ENCODE peak calls at places on chromosomes 16 and 17, in four cellular contexts. Q is IMR-90, E is K562, B is HepG2. K is an unnamed sample.

GRCh38 chr17:12398636-12399035 is 267.1 kb upstream of the MYOCD start:
- DNase-seq in Q (no peak), E (no peak), B (no peak), K (no peak)

GRCh38 chr17:35046740-35047283 is 16.7 kb downstream of the RFFL start:
- DNase-seq in Q (peak), E (peak), B (peak), K (no peak)

GRCh38 chr17:16282522-16282921 is 65.5 kb downstream of the PIGL start:
- DNase-seq in Q (peak), E (no peak), B (no peak), K (peak)

GRCh38 chr17:44137891-44138709 is 3.6 kb upstream of the HROB start:
- DNase-seq in Q (peak), E (peak), B (peak), K (peak)

GRCh38 chr16:12254566-12254965 is 278.0 kb downstream of the SNX29 start:
- DNase-seq in Q (no peak), E (no peak), B (no peak), K (no peak)

GRCh38 chr17:40501499-40501911 is at the start of gene TNS4:
- DNase-seq in Q (no peak), E (peak), B (peak), K (peak)

GRCh38 chr16:23753908-23754593 is 775 bp upstream of the CHP2 start:
- DNase-seq in Q (no peak), E (no peak), B (no peak), K (no peak)

GRCh38 chr17:82486186-82487084 is 27.9 kb downstream of the NARF start:
- DNase-seq in Q (no peak), E (no peak), B (no peak), K (no peak)

GRCh38 chr17:6755281-6755680 is 565 bp upstream of the XAF1 start:
- DNase-seq in Q (no peak), E (no peak), B (no peak), K (no peak)

GRCh38 chr16:2829501-2830354 is at the start of gene ZG16B:
- DNase-seq in Q (no peak), E (no peak), B (peak), K (no peak)

GRCh38 chr16:87815567-87815966 is 49.8 kb upstream of the KLHDC4 start:
- DNase-seq in Q (no peak), E (no peak), B (peak), K (no peak)

GRCh38 chr16:53518550-53519416 is 15.8 kb upstream of the AKTIP start:
- DNase-seq in Q (peak), E (no peak), B (no peak), K (no peak)

GRCh38 chr16:59886021-59886420 is 1151.9 kb upstream of the GOT2 start:
- DNase-seq in Q (peak), E (no peak), B (no peak), K (no peak)

GRCh38 chr17:2068589-2069051 is 13.7 kb downstream of the HIC1 start:
- DNase-seq in Q (peak), E (no peak), B (no peak), K (no peak)

GRCh38 chr16:726438-727290 is at the start of the genes CCDC78 and HAGHL:
- DNase-seq in Q (peak), E (peak), B (no peak), K (no peak)

GRCh38 chr17:44381810-44382209 is 7.6 kb downstream of the ITGA2B start:
- DNase-seq in Q (no peak), E (no peak), B (no peak), K (no peak)

GRCh38 chr17:42184717-42185496 is at the start of gene HCRT:
- DNase-seq in Q (no peak), E (no peak), B (no peak), K (no peak)

GRCh38 chr16:49275870-49276269 is 5.8 kb downstream of the CBLN1 start:
- DNase-seq in Q (no peak), E (no peak), B (no peak), K (no peak)

GRCh38 chr16:84323626-84324025 is 28.9 kb downstream of the WFDC1 start:
- DNase-seq in Q (no peak), E (no peak), B (no peak), K (no peak)

GRCh38 chr17:36755586-36755985 is 154.2 kb downstream of the MRM1 start:
- DNase-seq in Q (no peak), E (peak), B (peak), K (peak)

GRCh38 chr16:88068476-88069396 is 117.5 kb downstream of the BANP start:
- DNase-seq in Q (no peak), E (no peak), B (no peak), K (no peak)

GRCh38 chr17:57145347-57145746 is 60.3 kb downstream of the AKAP1 start:
- DNase-seq in Q (no peak), E (no peak), B (no peak), K (no peak)

GRCh38 chr17:71631483-71631882 is 489.3 kb upstream of the SOX9 start:
- DNase-seq in Q (peak), E (no peak), B (no peak), K (peak)

GRCh38 chr16:64445649-64446048 is 676.2 kb downstream of the CDH11 start:
- DNase-seq in Q (peak), E (no peak), B (no peak), K (no peak)

GRCh38 chr16:57113664-57114063 is 21.3 kb downstream of the CPNE2 start:
- DNase-seq in Q (no peak), E (no peak), B (no peak), K (no peak)

GRCh38 chr16:67370686-67371085 is 22.6 kb downstream of the TPPP3 start:
- DNase-seq in Q (no peak), E (no peak), B (no peak), K (no peak)

GRCh38 chr17:75371339-75371738 is 34.1 kb downstream of the GRB2 start:
- DNase-seq in Q (no peak), E (no peak), B (no peak), K (no peak)

GRCh38 chr16:23257682-23258081 is 44.4 kb upstream of the SCNN1B start:
- DNase-seq in Q (no peak), E (no peak), B (no peak), K (no peak)

GRCh38 chr16:2093793-2094192 is 41.9 kb downstream of the PKD1 start:
- DNase-seq in Q (no peak), E (no peak), B (no peak), K (no peak)

GRCh38 chr16:58044266-58045019 is 18.9 kb downstream of the MMP15 start:
- DNase-seq in Q (no peak), E (no peak), B (no peak), K (no peak)

GRCh38 chr17:66355510-66355909 is 53.1 kb downstream of the PRKCA start:
- DNase-seq in Q (peak), E (no peak), B (no peak), K (no peak)

GRCh38 chr16:74667215-74667765 is 613 bp upstream of the RFWD3 start:
- DNase-seq in Q (peak), E (peak), B (peak), K (no peak)

GRCh38 chr16:57377080-57377841 is 5.0 kb downstream of the CX3CL1 start:
- DNase-seq in Q (peak), E (no peak), B (peak), K (no peak)

GRCh38 chr16:88651989-88652762 is 1.3 kb upstream of the CYBA start:
- DNase-seq in Q (no peak), E (no peak), B (no peak), K (no peak)

GRCh38 chr17:65092262-65092661 is 35.7 kb upstream of the GNA13 start:
- DNase-seq in Q (peak), E (no peak), B (no peak), K (no peak)

GRCh38 chr16:4702466-4702808 is 9.1 kb downstream of the NUDT16L1 start:
- DNase-seq in Q (no peak), E (no peak), B (peak), K (no peak)

GRCh38 chr17:68238894-68239293 is 8.9 kb upstream of the AMZ2 start:
- DNase-seq in Q (no peak), E (no peak), B (no peak), K (no peak)

GRCh38 chr17:37176683-37177082 is 199.1 kb upstream of the C17orf78 start:
- DNase-seq in Q (peak), E (no peak), B (no peak), K (no peak)

GRCh38 chr17:79180358-79181005 is 105.9 kb downstream of the ENGASE start:
- DNase-seq in Q (no peak), E (no peak), B (no peak), K (no peak)

GRCh38 chr17:79182176-79183160 is 107.8 kb downstream of the ENGASE start:
- DNase-seq in Q (no peak), E (no peak), B (no peak), K (no peak)

GRCh38 chr17:79177877-79178276 is 103.3 kb downstream of the ENGASE start:
- DNase-seq in Q (no peak), E (no peak), B (no peak), K (no peak)

GRCh38 chr17:79176792-79177601 is 102.4 kb downstream of the ENGASE start:
- DNase-seq in Q (no peak), E (no peak), B (no peak), K (no peak)

DNA sequence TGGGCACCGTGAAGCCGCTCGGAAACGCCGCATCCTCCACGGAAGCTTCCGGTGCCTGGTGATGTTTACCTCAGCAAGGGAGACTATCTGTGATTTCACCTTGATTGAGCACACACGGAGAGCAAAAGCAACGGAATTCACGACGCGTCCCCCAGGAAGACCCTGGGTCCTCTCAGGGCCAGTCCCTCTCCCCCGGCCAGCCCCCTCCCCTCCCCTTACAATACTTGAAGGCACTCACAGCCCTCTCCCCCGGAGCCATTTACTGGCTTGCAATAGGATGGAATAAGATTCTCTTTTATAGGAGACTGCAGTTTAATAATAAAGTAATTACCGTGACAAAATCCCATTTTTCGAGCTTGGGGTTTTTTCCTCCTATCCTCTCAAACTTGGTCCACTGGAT is 104.7 kb downstream of the ENGASE start:
- DNase-seq in Q (no peak), E (no peak), B (no peak), K (no peak)
- H2AFZ ChIP-seq in Q (no peak), E (no peak), B (no peak), K (no peak)

GRCh38 chr17:60602871-60603270 is 2.9 kb downstream of the PPM1D start:
- DNase-seq in Q (no peak), E (no peak), B (no peak), K (no peak)

GRCh38 chr17:60599620-60600489 is at the start of gene PPM1D:
- DNase-seq in Q (peak), E (peak), B (peak), K (peak)

GRCh38 chr17:60600490-60601431 is 768 bp downstream of the PPM1D start:
- DNase-seq in Q (peak), E (peak), B (peak), K (peak)

GRCh38 chr17:60602385-60602742 is 2.4 kb downstream of the PPM1D start:
- DNase-seq in Q (no peak), E (no peak), B (no peak), K (no peak)

GRCh38 chr17:60601443-60602384 is 1.7 kb downstream of the PPM1D start:
- DNase-seq in Q (peak), E (peak), B (peak), K (peak)
- TF ChIP-seq CEBPB in Q (no peak), E (no peak), B (no peak), K (no peak)

GRCh38 chr17:8681175-8681949 is 50.8 kb upstream of the MYH10 start:
- DNase-seq in Q (peak), E (no peak), B (no peak), K (no peak)
- H2AFZ ChIP-seq in Q (peak), E (peak), B (no peak), K (no peak)

GRCh38 chr17:63701477-63702222 is 1.7 kb upstream of the LIMD2 start:
- DNase-seq in Q (no peak), E (peak), B (no peak), K (no peak)
- TF ChIP-seq CEBPB in Q (no peak), E (no peak), B (no peak), K (no peak)

GRCh38 chr17:19904924-19905323 is 37.2 kb upstream of the ULK2 start:
- DNase-seq in Q (no peak), E (no peak), B (no peak), K (no peak)
- H2AFZ ChIP-seq in Q (no peak), E (no peak), B (no peak), K (no peak)

DNA sequence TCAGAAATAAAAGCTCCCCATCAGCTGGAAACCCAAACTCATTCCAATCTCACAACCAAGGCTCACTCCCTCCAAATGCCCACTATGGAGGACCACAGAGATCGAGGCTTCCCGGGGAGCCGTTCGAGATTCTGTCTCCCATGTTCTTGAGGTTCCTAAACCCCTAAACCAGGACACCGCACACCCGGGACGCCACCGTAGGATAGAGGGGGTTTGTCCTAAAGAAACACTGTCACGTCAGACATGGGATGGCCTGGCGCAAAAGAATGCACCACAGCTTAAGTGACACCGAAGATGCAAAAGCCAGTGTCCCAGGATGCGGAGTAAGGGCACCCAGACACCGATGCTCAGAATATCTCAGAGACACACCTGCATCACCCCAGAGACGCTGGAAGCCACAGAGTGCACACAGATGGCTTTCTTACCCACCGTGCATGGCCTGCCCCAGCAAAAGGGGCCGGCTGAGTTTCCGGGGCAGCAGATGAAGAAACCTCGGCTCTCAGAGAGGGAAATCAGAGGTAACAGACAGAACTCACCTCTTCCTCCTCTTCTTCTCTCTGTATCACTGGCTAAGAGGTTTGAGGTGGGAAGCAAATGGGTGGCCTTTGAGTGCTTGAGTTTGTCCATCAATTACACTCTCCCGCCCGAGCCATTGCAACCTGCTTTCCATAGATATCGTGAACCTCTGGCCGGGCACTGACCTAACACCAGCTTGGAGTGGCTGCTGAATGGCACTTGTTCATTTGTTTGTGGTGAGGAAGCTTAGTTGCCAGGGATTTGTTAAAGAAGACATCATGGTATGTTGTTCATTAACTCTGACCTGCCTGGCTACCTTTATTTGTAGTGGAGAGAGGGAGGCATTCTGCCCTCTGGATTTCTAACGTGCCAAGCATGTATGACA is 65.1 kb upstream of the TNRC6C start:
- DNase-seq in Q (no peak), E (no peak), B (no peak), K (no peak)
- TF ChIP-seq CEBPB in Q (no peak), E (no peak), B (no peak), K (no peak)

GRCh38 chr17:78125976-78126894 is 2.3 kb downstream of the TMC6 start:
- DNase-seq in Q (no peak), E (no peak), B (no peak), K (no peak)

GRCh38 chr17:78125138-78125913 is 3.2 kb downstream of the TMC6 start:
- DNase-seq in Q (no peak), E (no peak), B (no peak), K (no peak)

GRCh38 chr17:78127888-78128615 is 503 bp downstream of the TMC6 start:
- DNase-seq in Q (no peak), E (peak), B (peak), K (no peak)

GRCh38 chr17:78127240-78127887 is 1.2 kb downstream of the TMC6 start:
- DNase-seq in Q (no peak), E (peak), B (peak), K (no peak)

DNA sequence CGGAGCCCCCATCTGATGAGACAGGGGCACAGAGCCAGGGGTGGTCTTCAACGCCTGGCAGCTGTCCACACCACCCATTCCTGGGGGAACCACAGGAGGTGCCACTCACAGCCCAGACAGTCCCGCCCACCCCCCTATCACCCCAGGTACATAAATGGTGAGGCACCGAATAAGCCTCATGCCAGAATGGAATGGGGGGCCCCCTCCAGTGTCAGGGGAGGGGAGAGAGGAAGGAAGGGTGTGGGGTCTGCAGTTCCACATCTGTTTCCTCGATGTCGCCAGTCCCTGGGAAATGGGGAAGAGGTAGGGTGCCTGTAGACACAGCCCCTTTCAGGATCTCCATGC is 1.7 kb downstream of the TMC6 start:
- DNase-seq in Q (no peak), E (no peak), B (no peak), K (no peak)
- H2AFZ ChIP-seq in Q (no peak), E (no peak), B (no peak), K (no peak)

GRCh38 chr17:49746791-49747490 is 17.0 kb downstream of the FAM117A start:
- DNase-seq in Q (no peak), E (no peak), B (no peak), K (no peak)

GRCh38 chr17:49748223-49748622 is 15.7 kb downstream of the FAM117A start:
- DNase-seq in Q (no peak), E (no peak), B (no peak), K (no peak)

GRCh38 chr17:49749730-49750129 is 14.2 kb downstream of the FAM117A start:
- DNase-seq in Q (no peak), E (no peak), B (no peak), K (no peak)

GRCh38 chr17:49748791-49749190 is 15.1 kb downstream of the FAM117A start:
- DNase-seq in Q (no peak), E (no peak), B (no peak), K (no peak)

GRCh38 chr17:49747632-49748031 is 16.3 kb downstream of the FAM117A start:
- DNase-seq in Q (no peak), E (no peak), B (peak), K (no peak)
- TF ChIP-seq CEBPB in Q (no peak), E (no peak), B (no peak), K (no peak)

GRCh38 chr17:32504166-32504990 is 17.6 kb downstream of the CDK5R1 start:
- DNase-seq in Q (no peak), E (no peak), B (no peak), K (no peak)
- H2AFZ ChIP-seq in Q (peak), E (no peak), B (no peak), K (no peak)